ENCODE peak calls at places on chromosome 20, in six cellular contexts. One of them, this sample, is unnamed.

GRCh38 chr20:57433658-57434389 is 42.6 kb downstream of the RBM38 start:
- DNase-seq in H4: peak; percentile 35
- DNase-seq in lower lobe of right lung: no peak
- DNase-seq in A549: no peak
- DNase-seq in dermis blood vessel endothelial cell: no peak
- DNase-seq in NCI-H1436: no peak
- DNase-seq in this sample: no peak

GRCh38 chr20:6142348-6142993 is 19.6 kb upstream of the FERMT1 start:
- DNase-seq in H4: peak; percentile 28
- DNase-seq in A549: peak; percentile 65
- DNase-seq in lower lobe of right lung: no peak
- DNase-seq in dermis blood vessel endothelial cell: peak; percentile 85
- DNase-seq in NCI-H1436: peak; percentile 74
- DNase-seq in this sample: peak; percentile 76

GRCh38 chr20:5848711-5849505 is 98.7 kb downstream of the SHLD1 start:
- DNase-seq in NCI-H1436: no peak
- DNase-seq in H4: peak; percentile 65
- DNase-seq in A549: no peak
- DNase-seq in dermis blood vessel endothelial cell: peak; percentile 15
- DNase-seq in lower lobe of right lung: no peak
- DNase-seq in this sample: peak; percentile 52

GRCh38 chr20:17558154-17558940 is 11.5 kb upstream of the DSTN start:
- DNase-seq in A549: peak; percentile 92
- DNase-seq in lower lobe of right lung: no peak
- DNase-seq in NCI-H1436: no peak
- DNase-seq in dermis blood vessel endothelial cell: peak; percentile 92
- DNase-seq in H4: peak; percentile 94
- DNase-seq in this sample: peak; percentile 82

GRCh38 chr20:6075428-6076219 is 21.8 kb upstream of the LRRN4 start:
- DNase-seq in NCI-H1436: no peak
- DNase-seq in A549: no peak
- DNase-seq in H4: no peak
- DNase-seq in lower lobe of right lung: no peak
- DNase-seq in dermis blood vessel endothelial cell: no peak
- DNase-seq in this sample: peak; percentile 20

GRCh38 chr20:51140671-51141070 is 117.8 kb upstream of the KCNG1 start:
- DNase-seq in lower lobe of right lung: no peak
- DNase-seq in dermis blood vessel endothelial cell: no peak
- DNase-seq in NCI-H1436: no peak
- DNase-seq in A549: no peak
- DNase-seq in H4: no peak
- DNase-seq in this sample: no peak

GRCh38 chr20:50303573-50304500 is 113.2 kb downstream of the CEBPB start:
- DNase-seq in dermis blood vessel endothelial cell: peak; percentile 78
- DNase-seq in NCI-H1436: peak; percentile 31
- DNase-seq in lower lobe of right lung: peak; percentile 75
- DNase-seq in H4: no peak
- DNase-seq in A549: no peak
- DNase-seq in this sample: peak; percentile 64

GRCh38 chr20:20199338-20200160 is 147.2 kb downstream of the CFAP61 start:
- DNase-seq in dermis blood vessel endothelial cell: no peak
- DNase-seq in H4: peak; percentile 26
- DNase-seq in lower lobe of right lung: no peak
- DNase-seq in A549: no peak
- DNase-seq in NCI-H1436: no peak
- DNase-seq in this sample: no peak

GRCh38 chr20:16049478-16050093 is 523.7 kb downstream of the KIF16B start:
- DNase-seq in lower lobe of right lung: no peak
- DNase-seq in A549: no peak
- DNase-seq in H4: no peak
- DNase-seq in NCI-H1436: no peak
- DNase-seq in dermis blood vessel endothelial cell: no peak
- DNase-seq in this sample: no peak

GRCh38 chr20:41172296-41173140 is 35.2 kb downstream of the PLCG1 start:
- DNase-seq in A549: no peak
- DNase-seq in lower lobe of right lung: no peak
- DNase-seq in H4: no peak
- DNase-seq in dermis blood vessel endothelial cell: peak; percentile 41
- DNase-seq in NCI-H1436: no peak
- DNase-seq in this sample: peak; percentile 46

GRCh38 chr20:63315982-63316491 is 23.1 kb downstream of the COL20A1 start:
- DNase-seq in A549: no peak
- DNase-seq in H4: no peak
- DNase-seq in lower lobe of right lung: peak; percentile 36
- DNase-seq in dermis blood vessel endothelial cell: no peak
- DNase-seq in NCI-H1436: no peak
- DNase-seq in this sample: no peak

GRCh38 chr20:50346372-50347347 is 156.0 kb downstream of the CEBPB start:
- DNase-seq in H4: peak; percentile 94
- DNase-seq in lower lobe of right lung: peak; percentile 88
- DNase-seq in A549: no peak
- DNase-seq in dermis blood vessel endothelial cell: peak; percentile 80
- DNase-seq in NCI-H1436: peak; percentile 70
- DNase-seq in this sample: peak; percentile 86

GRCh38 chr20:61065853-61066252 is 186.2 kb upstream of the CDH4 start:
- DNase-seq in dermis blood vessel endothelial cell: no peak
- DNase-seq in A549: no peak
- DNase-seq in lower lobe of right lung: no peak
- DNase-seq in NCI-H1436: no peak
- DNase-seq in H4: no peak
- DNase-seq in this sample: no peak

GRCh38 chr20:17630151-17630805 is 51.8 kb downstream of the RRBP1 start:
- DNase-seq in A549: no peak
- DNase-seq in H4: no peak
- DNase-seq in lower lobe of right lung: no peak
- DNase-seq in NCI-H1436: no peak
- DNase-seq in dermis blood vessel endothelial cell: no peak
- DNase-seq in this sample: no peak

GRCh38 chr20:36808317-36809257 is 35.0 kb upstream of the DSN1 start:
- DNase-seq in A549: peak; percentile 68
- DNase-seq in NCI-H1436: peak; percentile 31
- DNase-seq in dermis blood vessel endothelial cell: peak; percentile 80
- DNase-seq in H4: no peak
- DNase-seq in lower lobe of right lung: peak; percentile 82
- DNase-seq in this sample: peak; percentile 75

GRCh38 chr20:35615667-35616464 is at the start of gene SPAG4:
- DNase-seq in lower lobe of right lung: peak; percentile 100
- DNase-seq in A549: peak; percentile 98
- DNase-seq in NCI-H1436: peak; percentile 100
- DNase-seq in H4: peak; percentile 70
- DNase-seq in dermis blood vessel endothelial cell: peak; percentile 100
- DNase-seq in this sample: peak; percentile 100

GRCh38 chr20:47148059-47148458 is 208.4 kb downstream of the ZMYND8 start:
- DNase-seq in A549: no peak
- DNase-seq in H4: no peak
- DNase-seq in dermis blood vessel endothelial cell: no peak
- DNase-seq in NCI-H1436: no peak
- DNase-seq in lower lobe of right lung: no peak
- DNase-seq in this sample: no peak

GRCh38 chr20:9241232-9241692 is 172.4 kb downstream of the PLCB4 start:
- DNase-seq in A549: no peak
- DNase-seq in H4: peak; percentile 75
- DNase-seq in lower lobe of right lung: no peak
- DNase-seq in NCI-H1436: no peak
- DNase-seq in dermis blood vessel endothelial cell: peak; percentile 22
- DNase-seq in this sample: peak; percentile 55

GRCh38 chr20:37123441-37123840 is 27.6 kb upstream of the RBL1 start:
- DNase-seq in H4: no peak
- DNase-seq in lower lobe of right lung: peak; percentile 68
- DNase-seq in NCI-H1436: no peak
- DNase-seq in dermis blood vessel endothelial cell: no peak
- DNase-seq in A549: no peak
- DNase-seq in this sample: no peak

GRCh38 chr20:50982372-50982771 is 23.8 kb downstream of the MOCS3 start:
- DNase-seq in dermis blood vessel endothelial cell: peak; percentile 27
- DNase-seq in NCI-H1436: peak; percentile 40
- DNase-seq in A549: peak; percentile 48
- DNase-seq in lower lobe of right lung: peak; percentile 49
- DNase-seq in H4: no peak
- DNase-seq in this sample: peak; percentile 69

GRCh38 chr20:43700627-43701026 is 26.2 kb downstream of the GTSF1L start:
- DNase-seq in A549: no peak
- DNase-seq in lower lobe of right lung: no peak
- DNase-seq in H4: no peak
- DNase-seq in NCI-H1436: no peak
- DNase-seq in dermis blood vessel endothelial cell: no peak
- DNase-seq in this sample: no peak

GRCh38 chr20:56383334-56383733 is 8.7 kb downstream of the AURKA start:
- DNase-seq in A549: no peak
- DNase-seq in NCI-H1436: no peak
- DNase-seq in lower lobe of right lung: no peak
- DNase-seq in H4: no peak
- DNase-seq in dermis blood vessel endothelial cell: no peak
- DNase-seq in this sample: no peak

GRCh38 chr20:64232794-64233193 is 22.8 kb upstream of the PCMTD2 start:
- DNase-seq in H4: peak; percentile 44
- DNase-seq in lower lobe of right lung: peak; percentile 21
- DNase-seq in dermis blood vessel endothelial cell: no peak
- DNase-seq in A549: no peak
- DNase-seq in NCI-H1436: peak; percentile 51
- DNase-seq in this sample: no peak

GRCh38 chr20:61757678-61758555 is 307.8 kb downstream of the TAF4 start:
- DNase-seq in H4: no peak
- DNase-seq in A549: no peak
- DNase-seq in dermis blood vessel endothelial cell: no peak
- DNase-seq in lower lobe of right lung: peak; percentile 38
- DNase-seq in NCI-H1436: no peak
- DNase-seq in this sample: no peak

GRCh38 chr20:8320306-8320705 is 188.2 kb downstream of the PLCB1 start:
- DNase-seq in NCI-H1436: no peak
- DNase-seq in H4: no peak
- DNase-seq in dermis blood vessel endothelial cell: no peak
- DNase-seq in A549: no peak
- DNase-seq in lower lobe of right lung: no peak
- DNase-seq in this sample: no peak

This sample was measured in lung microvascular endothelial cell.